ENCODE peak calls at places on chromosome 13, in five cellular contexts. X, L, E, R and P are unnamed samples.

GRCh38 chr13:85651440-85651839 is 147.8 kb downstream of the SLITRK6 start:
- DNase-seq in R (no peak), X (no peak), L (no peak), E (peak; percentile 90), P (no peak)

GRCh38 chr13:77975358-77976042 is 56.9 kb upstream of the EDNRB start:
- DNase-seq in E (no peak), L (no peak), X (no peak), R (no peak), P (no peak)

GRCh38 chr13:20428666-20429644 is 96.7 kb downstream of the CRYL1 start:
- DNase-seq in L (no peak), X (no peak), E (peak; percentile 84), R (no peak), P (no peak)

GRCh38 chr13:49927755-49928154 is 8.4 kb downstream of the SPRYD7 start:
- DNase-seq in L (no peak), R (no peak), X (peak; percentile 84), E (no peak), P (no peak)

GRCh38 chr13:79724348-79725103 is 243.6 kb downstream of the NDFIP2 start:
- DNase-seq in L (no peak), E (peak; percentile 64), R (no peak), X (no peak), P (no peak)

GRCh38 chr13:32731576-32731975 is 145.3 kb downstream of the PDS5B start:
- DNase-seq in L (no peak), X (no peak), E (peak; percentile 27), R (no peak), P (no peak)

GRCh38 chr13:99351772-99352171 is 44.6 kb upstream of the GPR183 start:
- DNase-seq in R (no peak), E (no peak), X (no peak), L (no peak), P (no peak)

GRCh38 chr13:44302948-44303575 is 70.6 kb upstream of the SERP2 start:
- DNase-seq in L (no peak), X (no peak), R (no peak), E (no peak), P (no peak)

GRCh38 chr13:22014469-22014868 is 343.6 kb downstream of the FGF9 start:
- DNase-seq in L (no peak), E (peak; percentile 5), R (no peak), X (no peak), P (no peak)

GRCh38 chr13:58869566-58869965 is 1238.0 kb downstream of the PCDH17 start:
- DNase-seq in X (no peak), L (no peak), R (no peak), E (no peak), P (no peak)

GRCh38 chr13:94657167-94657566 is 55.2 kb downstream of the SOX21 start:
- DNase-seq in E (peak; percentile 50), X (no peak), R (no peak), L (no peak), P (no peak)

GRCh38 chr13:34772206-34772605 is 169.9 kb upstream of the NBEA start:
- DNase-seq in E (no peak), L (no peak), R (no peak), X (no peak), P (no peak)

DNA sequence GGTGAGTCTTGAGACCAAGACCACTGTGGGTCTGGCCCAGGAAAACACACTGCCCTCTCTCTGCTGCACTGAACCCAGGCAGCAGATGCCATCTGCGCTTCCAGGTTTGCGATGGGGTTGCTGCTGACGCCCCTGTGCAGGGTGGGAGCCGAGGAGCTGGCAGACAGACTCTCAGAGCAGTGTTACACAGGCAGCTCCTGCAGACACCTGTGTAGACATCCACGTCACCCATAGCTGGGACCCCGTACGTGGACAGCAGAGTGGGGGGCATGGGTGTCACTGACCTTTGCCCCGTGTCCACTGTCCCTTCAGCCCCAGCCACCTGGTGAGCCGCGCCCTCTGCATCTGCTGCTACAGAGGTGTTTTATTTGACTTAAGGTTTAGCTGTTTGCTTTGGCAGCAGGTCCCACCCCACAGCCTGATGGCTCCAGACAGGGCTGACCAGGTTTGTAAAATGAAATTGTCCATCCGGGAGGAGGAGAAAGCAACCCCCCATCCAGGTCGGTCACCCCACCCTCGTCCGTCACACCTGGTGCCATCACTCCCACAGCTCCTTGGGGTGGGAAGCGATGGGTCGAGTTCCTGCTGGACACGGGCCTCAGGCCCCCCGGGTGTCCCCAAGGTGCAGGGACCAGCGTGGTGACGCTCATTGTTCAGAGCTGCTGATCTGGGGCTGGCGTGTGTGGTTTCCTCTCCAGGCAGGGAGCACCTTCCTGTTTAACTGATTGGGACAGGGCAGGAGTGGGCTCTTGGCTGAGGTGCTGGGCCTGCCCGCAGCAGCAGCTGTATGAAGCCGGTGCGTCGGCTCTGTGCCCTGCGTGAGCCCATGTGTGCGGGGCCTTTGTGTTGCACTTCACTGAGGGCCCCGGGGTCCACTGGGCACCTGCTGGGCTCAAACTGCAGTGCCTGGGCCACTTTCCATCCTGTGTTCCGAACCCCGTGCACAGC is 28.4 kb downstream of the MCF2L start:
- DNase-seq in E (no peak), X (no peak), L (no peak), R (no peak), P (no peak)
- H3K4me3 ChIP-seq in E (no peak overlapping the region), X (no peak overlapping the region), L (no peak overlapping the region), R (no peak overlapping the region), P (no peak overlapping the region)

GRCh38 chr13:67106502-67107057 is 123.6 kb downstream of the PCDH9 start:
- DNase-seq in R (no peak), E (no peak), L (no peak), X (no peak), P (no peak)

GRCh38 chr13:67100723-67101122 is 129.4 kb downstream of the PCDH9 start:
- DNase-seq in L (no peak), X (no peak), E (no peak), R (no peak), P (no peak)

GRCh38 chr13:67097856-67098255 is 132.3 kb downstream of the PCDH9 start:
- DNase-seq in E (no peak), R (no peak), L (no peak), X (no peak), P (no peak)

GRCh38 chr13:67099494-67099893 is 130.6 kb downstream of the PCDH9 start:
- DNase-seq in L (no peak), X (no peak), E (no peak), R (no peak), P (no peak)

GRCh38 chr13:67101730-67102467 is 128.2 kb downstream of the PCDH9 start:
- DNase-seq in X (no peak), L (no peak), E (no peak), R (no peak), P (no peak)
- H3K4me3 ChIP-seq in X (no peak overlapping the region), L (no peak overlapping the region), E (no peak overlapping the region), R (peak overlapping the region; percentile 34), P (no peak overlapping the region)

GRCh38 chr13:46614582-46614981 is 61.6 kb downstream of the LRCH1 start:
- DNase-seq in X (no peak), R (no peak), E (no peak), L (no peak), P (no peak)

GRCh38 chr13:46617382-46617781 is 64.4 kb downstream of the LRCH1 start:
- DNase-seq in R (no peak), L (no peak), E (no peak), X (no peak), P (no peak)

GRCh38 chr13:46617885-46618284 is 64.9 kb downstream of the LRCH1 start:
- DNase-seq in X (no peak), R (no peak), L (no peak), E (no peak), P (no peak)

GRCh38 chr13:46613409-46614049 is 60.6 kb downstream of the LRCH1 start:
- DNase-seq in X (no peak), E (no peak), L (no peak), R (no peak), P (no peak)

DNA sequence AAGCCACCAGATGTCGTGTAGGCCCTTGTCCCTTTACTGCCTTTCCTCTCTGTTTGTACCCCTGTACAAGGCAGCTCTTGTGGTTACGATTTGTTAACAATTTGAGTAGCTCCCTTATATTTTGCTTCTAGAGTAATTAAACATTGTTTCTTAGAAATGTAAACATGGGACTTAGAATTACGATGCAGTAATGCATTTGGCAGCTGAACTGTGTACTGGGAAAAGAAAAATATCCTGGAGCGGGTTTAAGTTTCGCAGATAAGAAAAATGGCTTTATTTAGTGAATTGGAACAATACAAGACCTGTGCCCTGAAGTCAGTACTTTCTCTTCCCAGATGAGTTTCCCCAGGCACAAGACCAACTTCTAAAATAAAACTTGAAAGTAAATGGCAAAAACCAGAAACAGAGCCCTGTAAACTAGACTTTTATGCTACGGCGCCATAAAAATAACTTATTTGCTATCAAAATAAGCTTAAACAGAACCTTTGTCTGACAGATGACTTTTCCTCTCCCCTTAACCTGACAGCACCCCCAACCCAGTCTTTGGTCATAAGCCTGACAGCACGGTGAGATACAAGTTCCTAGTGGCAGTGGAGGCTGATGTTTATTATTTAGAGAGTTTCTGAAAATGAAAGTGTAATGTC is 63.0 kb downstream of the LRCH1 start:
- DNase-seq in L (no peak), R (no peak), X (no peak), E (no peak), P (no peak)
- H3K4me3 ChIP-seq in L (no peak overlapping the region), R (peak overlapping the region; percentile 48), X (no peak overlapping the region), E (no peak overlapping the region), P (no peak overlapping the region)

GRCh38 chr13:110521946-110522345 is 39.6 kb downstream of the RAB20 start:
- DNase-seq in E (no peak), R (no peak), L (no peak), X (no peak), P (peak; percentile 68)
- H3K4me3 ChIP-seq in E (no peak overlapping the region), R (no peak overlapping the region), L (no peak overlapping the region), X (no peak overlapping the region), P (no peak overlapping the region)

GRCh38 chr13:113948034-113948742 is 25.7 kb downstream of the C13orf46 start:
- DNase-seq in R (peak; percentile 8), L (no peak), E (no peak), X (no peak), P (no peak)
- H3K4me3 ChIP-seq in R (no peak overlapping the region), L (no peak overlapping the region), E (no peak overlapping the region), X (no peak overlapping the region), P (no peak overlapping the region)

GRCh38 chr13:97225533-97225932 is 3.4 kb downstream of the MBNL2 start:
- DNase-seq in E (peak; percentile 28), L (no peak), X (no peak), R (no peak), P (no peak)
- H3K4me3 ChIP-seq in E (peak overlapping the region; percentile 86), L (no peak overlapping the region), X (peak overlapping the region; percentile 58), R (peak overlapping the region; percentile 74), P (peak overlapping the region; percentile 32)

GRCh38 chr13:71754407-71754974 is 112.5 kb downstream of the DACH1 start:
- DNase-seq in R (no peak), L (no peak), E (no peak), X (no peak), P (no peak)

DNA sequence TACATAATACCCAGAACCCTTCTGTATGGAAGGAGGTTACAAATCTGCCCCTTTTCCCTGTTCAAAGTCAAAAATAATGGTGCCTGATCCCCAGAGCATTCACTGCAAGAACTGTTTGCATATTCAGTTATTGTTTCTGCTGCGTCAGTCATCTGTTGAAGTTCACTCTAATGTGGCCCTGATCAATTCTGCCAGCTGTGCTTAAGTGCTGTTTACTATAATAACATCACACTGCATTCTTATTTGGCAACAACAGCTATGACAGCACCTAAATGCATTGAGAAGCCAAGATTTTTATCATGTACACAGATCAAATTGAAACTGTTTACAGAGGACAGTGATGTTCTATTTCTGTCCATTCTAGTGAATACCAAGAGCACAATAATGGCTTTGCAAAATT is 115.9 kb downstream of the DACH1 start:
- DNase-seq in X (no peak), L (no peak), E (no peak), R (no peak), P (no peak)
- H3K4me3 ChIP-seq in X (no peak overlapping the region), L (no peak overlapping the region), E (no peak overlapping the region), R (peak overlapping the region; percentile 38), P (no peak overlapping the region)